ENCODE peak calls at places on chromosomes 1 and 21, in four cellular contexts. One of them, this sample, is unnamed.

GRCh38 chr1:244012232-244012631 is 38.9 kb upstream of the ZBTB18 start:
- DNase-seq in A549: no peak
- DNase-seq in HepG2: no peak
- DNase-seq in WTC11: no peak
- DNase-seq in this sample: no peak

GRCh38 chr21:42191978-42192595 is 26.9 kb upstream of the ABCG1 start:
- DNase-seq in HepG2: no peak
- DNase-seq in A549: no peak
- DNase-seq in WTC11: no peak
- DNase-seq in this sample: no peak

GRCh38 chr1:66732407-66733166 is 19.7 kb upstream of the DYNLT5 start:
- DNase-seq in A549: no peak
- DNase-seq in HepG2: no peak
- DNase-seq in WTC11: no peak
- DNase-seq in this sample: no peak

GRCh38 chr1:154429118-154429517 is 24.0 kb downstream of the IL6R start:
- DNase-seq in A549: no peak
- DNase-seq in WTC11: no peak
- DNase-seq in HepG2: no peak
- DNase-seq in this sample: no peak

GRCh38 chr1:244319283-244320132 is 132.2 kb downstream of the ADSS2 start:
- DNase-seq in A549: no peak
- DNase-seq in WTC11: no peak
- DNase-seq in HepG2: no peak
- DNase-seq in this sample: no peak

GRCh38 chr1:162548170-162548569 is 13.4 kb upstream of the UAP1 start:
- DNase-seq in WTC11: no peak
- DNase-seq in HepG2: no peak
- DNase-seq in A549: no peak
- DNase-seq in this sample: no peak

GRCh38 chr21:31293986-31294385 is 50.1 kb downstream of the TIAM1 start:
- DNase-seq in WTC11: no peak
- DNase-seq in A549: peak; percentile 13
- DNase-seq in HepG2: no peak
- DNase-seq in this sample: no peak

GRCh38 chr1:40110389-40110788 is 13.3 kb upstream of the PPT1 start:
- DNase-seq in HepG2: no peak
- DNase-seq in A549: no peak
- DNase-seq in WTC11: no peak
- DNase-seq in this sample: no peak

GRCh38 chr1:47898156-47898825 is 98.9 kb downstream of the TRABD2B start:
- DNase-seq in WTC11: peak; percentile 42
- DNase-seq in A549: no peak
- DNase-seq in HepG2: no peak
- DNase-seq in this sample: no peak

GRCh38 chr1:214506972-214507431 is 44.4 kb downstream of the PTPN14 start:
- DNase-seq in HepG2: peak; percentile 93
- DNase-seq in A549: peak; percentile 57
- DNase-seq in WTC11: no peak
- DNase-seq in this sample: no peak

GRCh38 chr1:168225476-168226190 is at the start of gene SFT2D2:
- DNase-seq in HepG2: peak; percentile 55
- DNase-seq in WTC11: peak; percentile 57
- DNase-seq in A549: peak; percentile 84
- DNase-seq in this sample: peak; percentile 96

GRCh38 chr1:168876830-168877229 is 147.8 kb upstream of the DPT start:
- DNase-seq in WTC11: no peak
- DNase-seq in HepG2: no peak
- DNase-seq in A549: no peak
- DNase-seq in this sample: no peak

GRCh38 chr1:150066838-150067183 is 765 bp upstream of the VPS45 start:
- DNase-seq in WTC11: peak; percentile 70
- DNase-seq in HepG2: no peak
- DNase-seq in A549: no peak
- DNase-seq in this sample: peak; percentile 22

GRCh38 chr1:240122639-240123604 is 31.2 kb downstream of the FMN2 start:
- DNase-seq in A549: no peak
- DNase-seq in HepG2: peak; percentile 1
- DNase-seq in WTC11: peak; percentile 12
- DNase-seq in this sample: no peak

GRCh38 chr1:176206006-176206960 is 803 bp downstream of the COP1 start:
- DNase-seq in HepG2: peak; percentile 38
- DNase-seq in A549: peak; percentile 52
- DNase-seq in WTC11: peak; percentile 34
- DNase-seq in this sample: peak; percentile 55

GRCh38 chr21:16588433-16588860 is 858.7 kb downstream of the USP25 start:
- DNase-seq in WTC11: peak; percentile 45
- DNase-seq in A549: peak; percentile 71
- DNase-seq in HepG2: no peak
- DNase-seq in this sample: no peak

GRCh38 chr1:206560021-206560716 is 52.1 kb downstream of the EIF2D start:
- DNase-seq in HepG2: no peak
- DNase-seq in A549: no peak
- DNase-seq in WTC11: no peak
- DNase-seq in this sample: no peak

GRCh38 chr1:173099166-173099565 is 48.4 kb upstream of the TNFSF18 start:
- DNase-seq in HepG2: no peak
- DNase-seq in WTC11: no peak
- DNase-seq in A549: peak; percentile 10
- DNase-seq in this sample: no peak

GRCh38 chr1:21681426-21681825 is 12.3 kb upstream of the RAP1GAP start:
- DNase-seq in WTC11: no peak
- DNase-seq in A549: no peak
- DNase-seq in HepG2: no peak
- DNase-seq in this sample: no peak

GRCh38 chr1:94863297-94863911 is 43.2 kb downstream of the SLC44A3 start:
- DNase-seq in HepG2: no peak
- DNase-seq in A549: no peak
- DNase-seq in WTC11: no peak
- DNase-seq in this sample: no peak

GRCh38 chr1:14020006-14020405 is 320.0 kb downstream of the PRDM2 start:
- DNase-seq in HepG2: no peak
- DNase-seq in WTC11: no peak
- DNase-seq in A549: no peak
- DNase-seq in this sample: no peak

GRCh38 chr1:246569248-246570238 is 3.3 kb downstream of the CNST start:
- DNase-seq in A549: no peak
- DNase-seq in WTC11: no peak
- DNase-seq in HepG2: no peak
- DNase-seq in this sample: no peak

GRCh38 chr21:31180256-31181088 is 142.2 kb upstream of the KRTAP19-8 start:
- DNase-seq in A549: peak; percentile 23
- DNase-seq in WTC11: no peak
- DNase-seq in HepG2: peak; percentile 13
- DNase-seq in this sample: peak; percentile 25

GRCh38 chr21:28885853-28886177 is 106.9 kb downstream of the LTN1 start:
- DNase-seq in A549: no peak
- DNase-seq in WTC11: no peak
- DNase-seq in HepG2: no peak
- DNase-seq in this sample: peak; percentile 11

GRCh38 chr1:54716299-54717047 is 812 bp downstream of the TTC4 start:
- DNase-seq in A549: no peak
- DNase-seq in HepG2: no peak
- DNase-seq in WTC11: no peak
- DNase-seq in this sample: no peak

GRCh38 chr1:109786107-109786470 is 22.4 kb upstream of the EPS8L3 start:
- DNase-seq in HepG2: no peak
- DNase-seq in A549: no peak
- DNase-seq in WTC11: no peak
- DNase-seq in this sample: no peak

GRCh38 chr21:42654179-42654912 is 925 bp downstream of the PDE9A start:
- DNase-seq in HepG2: peak; percentile 30
- DNase-seq in A549: peak; percentile 26
- DNase-seq in WTC11: no peak
- DNase-seq in this sample: no peak

GRCh38 chr1:85623061-85623471 is 42.5 kb downstream of the CCN1 start:
- DNase-seq in A549: no peak
- DNase-seq in HepG2: no peak
- DNase-seq in WTC11: no peak
- DNase-seq in this sample: no peak

DNA sequence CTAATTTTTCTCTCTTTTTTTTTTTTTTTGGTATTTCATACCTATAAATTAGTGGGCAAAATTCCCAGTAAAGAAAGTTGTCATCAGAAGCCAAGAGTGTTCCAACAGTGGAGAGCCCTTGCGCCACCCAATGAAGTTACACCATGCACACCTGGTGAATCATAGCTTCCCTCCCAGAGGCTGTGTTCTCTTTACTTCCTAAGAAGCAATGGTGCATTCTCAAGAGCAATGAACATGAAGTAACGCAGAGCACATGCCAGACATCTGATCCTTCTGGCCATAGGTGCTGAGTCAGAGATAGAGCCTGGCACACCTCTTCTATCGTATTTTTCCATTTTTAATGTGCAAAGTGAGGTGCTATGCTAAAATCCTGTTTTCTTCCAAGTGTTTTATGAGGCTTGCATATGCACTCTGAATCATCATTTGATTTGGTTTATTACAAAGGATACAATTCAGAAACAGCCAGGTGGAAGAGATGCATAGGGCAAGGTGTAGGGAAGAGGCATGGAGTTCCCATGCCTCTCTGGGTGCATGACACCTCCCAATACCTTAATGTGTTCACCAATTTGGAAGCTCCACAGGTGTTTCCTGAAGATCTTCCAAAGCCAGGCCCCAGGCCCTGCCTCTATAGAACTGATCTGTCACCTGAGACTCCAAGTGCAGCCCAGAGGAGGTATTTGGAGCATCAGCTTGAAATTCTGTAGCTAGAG is 408.0 kb downstream of the SIPA1L2 start:
- DNase-seq in HepG2: no peak
- DNase-seq in WTC11: no peak
- DNase-seq in A549: peak; percentile 64
- DNase-seq in this sample: no peak
- TF ChIP-seq NR3C1 in HepG2: no peak
- TF ChIP-seq NR3C1 in WTC11: no peak
- TF ChIP-seq NR3C1 in A549: no peak
- TF ChIP-seq NR3C1 in this sample: no peak

DNA sequence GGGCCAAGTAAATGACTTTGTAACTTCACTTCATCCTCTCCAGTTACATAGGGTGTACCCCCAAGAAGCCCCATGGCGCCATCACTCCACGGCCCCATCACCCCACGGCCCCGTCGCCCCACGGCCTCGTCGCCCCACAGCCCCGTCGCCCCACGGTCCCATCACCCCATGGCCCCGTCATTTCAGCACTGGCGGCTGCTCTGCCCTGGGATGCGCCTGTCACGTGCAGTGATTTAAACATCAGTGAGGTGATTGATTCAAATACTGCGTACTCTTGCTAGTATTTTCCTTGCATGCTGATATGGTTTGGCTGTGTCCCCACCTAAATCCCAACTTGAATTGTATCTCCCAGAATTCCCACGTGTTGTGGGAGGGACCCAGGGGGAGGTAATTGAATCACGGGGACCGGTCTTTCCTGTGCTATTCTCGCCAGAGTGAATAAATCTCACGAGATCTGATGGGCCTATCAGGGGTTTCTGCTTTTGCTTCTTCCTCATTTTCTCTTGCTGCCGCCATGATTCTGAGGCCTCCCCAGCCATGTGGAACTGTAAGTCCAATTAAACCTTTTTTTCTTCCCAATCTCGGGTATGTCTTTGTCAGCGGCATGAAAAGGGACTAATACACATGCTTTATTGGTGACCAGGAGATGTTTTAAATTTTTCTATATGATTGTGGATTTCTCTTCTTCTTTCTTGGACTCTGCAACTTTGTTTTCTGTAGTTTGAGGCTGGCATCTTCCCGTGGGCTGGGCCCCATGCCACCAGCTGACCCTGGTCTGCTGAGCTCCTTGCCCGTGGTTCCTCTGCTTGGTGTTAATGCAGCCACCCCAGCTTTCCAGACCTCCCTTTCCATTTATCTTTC is 50.1 kb upstream of the PCBP3 start:
- DNase-seq in HepG2: peak; percentile 6
- DNase-seq in A549: no peak
- DNase-seq in WTC11: peak; percentile 7
- DNase-seq in this sample: no peak
- TF ChIP-seq NR3C1 in HepG2: no peak
- TF ChIP-seq NR3C1 in A549: no peak
- TF ChIP-seq NR3C1 in WTC11: no peak
- TF ChIP-seq NR3C1 in this sample: no peak

DNA sequence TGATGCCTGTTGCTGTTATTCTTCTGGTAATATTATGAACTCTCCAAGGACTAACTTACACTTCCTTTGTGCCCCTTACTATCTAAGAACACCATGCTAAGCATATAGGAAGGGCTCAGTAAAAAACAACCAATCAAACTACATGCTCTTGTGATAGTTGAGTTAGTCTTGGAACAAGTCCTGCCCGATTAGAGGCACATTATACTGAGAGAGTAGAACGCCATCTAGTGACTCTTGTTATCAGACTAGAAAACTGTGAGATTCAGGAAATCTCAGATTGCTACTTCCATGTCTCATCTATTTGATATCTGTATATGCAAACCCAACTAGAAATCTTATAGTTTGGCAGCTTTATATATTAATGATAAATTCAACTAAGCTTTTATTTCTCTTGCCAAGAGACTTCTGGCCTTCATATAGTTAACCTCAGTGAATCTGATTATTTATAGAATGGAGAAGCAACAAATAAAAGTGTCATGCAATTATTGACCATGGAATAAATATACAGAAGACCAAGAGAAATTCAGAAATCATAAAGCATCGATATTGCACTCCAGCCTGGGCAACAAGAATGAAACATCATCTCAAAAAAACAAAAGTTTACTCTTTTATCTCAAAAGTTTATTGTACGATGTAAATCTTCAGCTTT is 7.8 kb upstream of the SRRM1 start:
- DNase-seq in A549: peak; percentile 76
- DNase-seq in WTC11: no peak
- DNase-seq in HepG2: peak; percentile 72
- DNase-seq in this sample: peak; percentile 71
- TF ChIP-seq NR3C1 in A549: no peak
- TF ChIP-seq NR3C1 in WTC11: no peak
- TF ChIP-seq NR3C1 in HepG2: no peak
- TF ChIP-seq NR3C1 in this sample: no peak

GRCh38 chr1:63665410-63665809 is 72.2 kb downstream of the PGM1 start:
- DNase-seq in A549: no peak
- DNase-seq in WTC11: no peak
- DNase-seq in HepG2: no peak
- DNase-seq in this sample: no peak
- TF ChIP-seq NR3C1 in A549: no peak
- TF ChIP-seq NR3C1 in WTC11: no peak
- TF ChIP-seq NR3C1 in HepG2: no peak
- TF ChIP-seq NR3C1 in this sample: no peak

This sample was measured in K562.